ENCODE peak calls at places on chromosomes 3 and 15, in seven cellular contexts. P is nucleus accumbens, R is NCI-H446, B is LoVo, X is D341Med, N is PC-9, Y is GM06990. H is an unnamed sample.
A peak's percentile ranks its signal among the peaks of the same experiment; 100 is the strongest.

GRCh38 chr3:61250784-61251173 is 473 bp downstream of the FHIT start:
- DNase-seq in Y (no peak), R (no peak), P (no peak), X (peak; percentile 58), N (peak; percentile 13), B (peak; percentile 33), H (no peak)

GRCh38 chr15:75790631-75791336 is 52.5 kb upstream of the UBE2Q2 start:
- DNase-seq in X (no peak), P (no peak), B (no peak), Y (no peak), R (no peak), N (no peak), H (no peak)

GRCh38 chr3:190131329-190131728 is 10.6 kb upstream of the P3H2 start:
- DNase-seq in R (no peak), B (peak; percentile 80), X (no peak), Y (no peak), N (peak; percentile 31), P (no peak), H (peak; percentile 45)

GRCh38 chr3:99536555-99537314 is 101.7 kb upstream of the COL8A1 start:
- DNase-seq in X (no peak), R (no peak), N (no peak), B (no peak), Y (no peak), P (no peak), H (no peak)

GRCh38 chr3:140007946-140008692 is 73.1 kb downstream of the CLSTN2 start:
- DNase-seq in R (peak; percentile 98), Y (no peak), X (no peak), P (no peak), B (no peak), N (no peak), H (no peak)

GRCh38 chr3:172609750-172610149 is 86.5 kb upstream of the TNFSF10 start:
- DNase-seq in X (no peak), N (no peak), B (no peak), P (no peak), Y (no peak), R (no peak), H (no peak)

GRCh38 chr15:56929389-56929788 is 10.9 kb downstream of the TCF12 start:
- DNase-seq in B (peak; percentile 80), N (no peak), X (no peak), Y (no peak), R (no peak), P (no peak), H (peak; percentile 5)

GRCh38 chr15:50028323-50028722 is 90.7 kb downstream of the ATP8B4 start:
- DNase-seq in N (no peak), Y (no peak), X (no peak), B (peak; percentile 12), R (no peak), P (no peak), H (no peak)

GRCh38 chr3:170863768-170864167 is 6.2 kb downstream of the RPL22L1 start:
- DNase-seq in N (no peak), R (no peak), Y (no peak), X (no peak), P (no peak), B (no peak), H (no peak)

GRCh38 chr3:62611541-62612240 is 238.3 kb upstream of the FEZF2 start:
- DNase-seq in R (no peak), N (no peak), Y (no peak), B (no peak), P (no peak), X (no peak), H (no peak)

GRCh38 chr3:185527364-185527763 is 25.0 kb downstream of the LIPH start:
- DNase-seq in R (no peak), B (peak; percentile 79), N (no peak), P (no peak), Y (no peak), X (no peak), H (peak; percentile 47)

GRCh38 chr3:122986790-122987189 is 40.8 kb downstream of the SEMA5B start:
- DNase-seq in N (no peak), X (no peak), Y (no peak), R (no peak), P (no peak), B (no peak), H (no peak)

GRCh38 chr3:85939026-85939616 is 980.3 kb downstream of the CADM2 start:
- DNase-seq in X (peak; percentile 30), N (no peak), P (no peak), Y (no peak), R (no peak), B (no peak), H (no peak)

GRCh38 chr3:105195260-105195659 is 171.4 kb upstream of the ALCAM start:
- DNase-seq in X (no peak), B (no peak), Y (no peak), P (no peak), R (peak; percentile 3), N (no peak), H (peak; percentile 10)

GRCh38 chr3:114686624-114687023 is 392.8 kb downstream of the TIGIT start:
- DNase-seq in N (no peak), X (no peak), R (no peak), P (no peak), B (no peak), Y (no peak), H (no peak)

GRCh38 chr3:11498646-11499045 is 145.1 kb downstream of the VGLL4 start:
- DNase-seq in P (no peak), N (peak; percentile 64), X (no peak), Y (no peak), B (peak; percentile 70), R (peak; percentile 69), H (peak; percentile 70)

GRCh38 chr3:147604136-147604535 is 195.0 kb downstream of the ZIC1 start:
- DNase-seq in B (no peak), R (no peak), N (no peak), Y (no peak), X (no peak), P (no peak), H (no peak)

GRCh38 chr3:187739561-187740445 is 5.5 kb downstream of the BCL6 start:
- DNase-seq in X (peak; percentile 82), Y (peak; percentile 77), R (peak; percentile 90), P (peak; percentile 63), B (peak; percentile 84), N (peak; percentile 86), H (peak; percentile 65)

GRCh38 chr3:152385761-152386160 is 117.0 kb downstream of the MBNL1 start:
- DNase-seq in R (no peak), P (no peak), B (no peak), Y (no peak), X (no peak), N (no peak), H (peak; percentile 51)

GRCh38 chr3:48989126-48989795 is 780 bp upstream of the P4HTM start:
- DNase-seq in X (no peak), Y (no peak), N (no peak), R (no peak), B (no peak), P (no peak), H (peak; percentile 22)

GRCh38 chr15:59762558-59762957 is 73.4 kb upstream of the BNIP2 start:
- DNase-seq in P (no peak), Y (no peak), R (no peak), X (no peak), B (peak; percentile 33), N (no peak), H (peak; percentile 10)

GRCh38 chr15:79978694-79979519 is 7.9 kb upstream of the BCL2A1 start:
- DNase-seq in P (no peak), X (no peak), Y (peak; percentile 78), N (no peak), R (no peak), B (no peak), H (no peak)

GRCh38 chr3:124202754-124203153 is 210.8 kb upstream of the ROPN1 start:
- DNase-seq in R (peak; percentile 56), P (no peak), B (no peak), N (no peak), X (no peak), Y (no peak), H (no peak)

GRCh38 chr3:130850846-130851245 is 43.0 kb upstream of the ATP2C1 start:
- DNase-seq in Y (no peak), X (no peak), B (no peak), R (no peak), N (no peak), P (no peak), H (peak; percentile 23)

GRCh38 chr15:20645956-20646355 is 104.4 kb upstream of the GOLGA6L6 start:
- DNase-seq in Y (no peak), P (no peak), N (no peak), X (no peak), R (no peak), B (no peak), H (no peak)

GRCh38 chr3:157136647-157137387 is 23.1 kb downstream of the CCNL1 start:
- DNase-seq in Y (no peak), B (peak; percentile 63), R (no peak), P (no peak), X (no peak), N (peak; percentile 35), H (no peak)

GRCh38 chr3:171351676-171352075 is 108.5 kb downstream of the TNIK start:
- DNase-seq in P (no peak), R (peak; percentile 98), X (no peak), N (peak; percentile 63), B (peak; percentile 39), Y (no peak), H (peak; percentile 98)

GRCh38 chr3:152305075-152305474 is 36.3 kb downstream of the MBNL1 start:
- DNase-seq in X (peak; percentile 32), R (no peak), N (no peak), P (no peak), Y (no peak), B (no peak), H (no peak)

GRCh38 chr15:44729394-44729913 is 6.9 kb upstream of the TRIM69 start:
- DNase-seq in R (no peak), Y (no peak), X (peak; percentile 57), N (no peak), P (no peak), B (no peak), H (no peak)

GRCh38 chr15:36844453-36845094 is 255.8 kb downstream of the MEIS2 start:
- DNase-seq in P (no peak), B (no peak), Y (no peak), X (no peak), N (no peak), R (peak; percentile 52), H (no peak)

GRCh38 chr3:139607981-139608380 is 68.4 kb upstream of the RBP1 start:
- DNase-seq in B (no peak), P (no peak), N (no peak), X (no peak), Y (no peak), R (peak; percentile 35), H (no peak)

GRCh38 chr3:57261119-57261518 is 31.4 kb downstream of the ASB14 start:
- DNase-seq in X (no peak), N (no peak), R (no peak), Y (no peak), B (no peak), P (no peak), H (no peak)

GRCh38 chr3:179348325-179349013 is 960 bp downstream of the MFN1 start:
- DNase-seq in X (no peak), Y (peak; percentile 65), R (no peak), N (no peak), P (no peak), B (no peak), H (no peak)

GRCh38 chr15:41775651-41776050 is 1.4 kb downstream of the MAPKBP1 start:
- DNase-seq in X (no peak), P (no peak), Y (no peak), N (no peak), B (no peak), R (no peak), H (no peak)

H was measured in A172.